ENCODE peak calls at places on chromosomes 13 and 19, in ten cellular contexts. N, U, V, B, I, M, L, Q, E and D are unnamed samples.

GRCh38 chr19:33063356-33064116 is 1.2 kb downstream of the RHPN2 start:
- DNase-seq in M (no peak), N (no peak), B (peak; percentile 17), I (no peak), E (no peak), V (no peak), Q (no peak), L (peak; percentile 22), U (no peak), D (no peak)

GRCh38 chr13:112182831-112183543 is 116.0 kb downstream of the SOX1 start:
- DNase-seq in V (no peak), B (no peak), Q (no peak), U (no peak), E (no peak), N (no peak), I (no peak), M (no peak), L (no peak), D (peak; percentile 15)

GRCh38 chr13:29865934-29866333 is 15.5 kb upstream of the UBL3 start:
- DNase-seq in M (no peak), U (no peak), N (no peak), Q (no peak), L (no peak), B (no peak), E (no peak), I (no peak), V (no peak), D (no peak)

GRCh38 chr19:45852145-45852750 is 10.7 kb downstream of the SYMPK start:
- DNase-seq in M (no peak), E (no peak), U (no peak), B (no peak), I (no peak), Q (no peak), N (no peak), V (no peak), L (no peak), D (no peak)

GRCh38 chr13:40316301-40316700 is 350.1 kb downstream of the FOXO1 start:
- DNase-seq in I (no peak), E (no peak), B (no peak), M (no peak), Q (no peak), U (no peak), N (no peak), L (no peak), V (no peak), D (no peak)

GRCh38 chr19:871446-872265 is 12.2 kb downstream of the CFD start:
- DNase-seq in L (no peak), U (no peak), N (peak; percentile 64), Q (no peak), B (no peak), V (no peak), M (no peak), I (no peak), E (no peak), D (peak; percentile 53)

GRCh38 chr19:50555447-50556235 is 12.6 kb downstream of the LRRC4B start:
- DNase-seq in M (no peak), E (no peak), I (no peak), L (no peak), N (no peak), Q (no peak), U (no peak), V (no peak), B (no peak), D (peak; percentile 61)

GRCh38 chr13:100662470-100663211 is 12.0 kb downstream of the TMTC4 start:
- DNase-seq in E (no peak), M (no peak), N (no peak), U (no peak), L (no peak), I (no peak), B (no peak), Q (no peak), V (no peak), D (no peak)

GRCh38 chr19:42054205-42054604 is 15.8 kb downstream of the GRIK5 start:
- DNase-seq in I (no peak), V (no peak), M (no peak), Q (no peak), U (no peak), E (no peak), L (no peak), B (no peak), N (no peak), D (no peak)

GRCh38 chr19:56170261-56170660 is 5.5 kb upstream of the GALP start:
- DNase-seq in E (no peak), B (peak; percentile 26), Q (no peak), I (no peak), U (no peak), L (no peak), M (no peak), N (peak; percentile 36), V (peak; percentile 6), D (no peak)

DNA sequence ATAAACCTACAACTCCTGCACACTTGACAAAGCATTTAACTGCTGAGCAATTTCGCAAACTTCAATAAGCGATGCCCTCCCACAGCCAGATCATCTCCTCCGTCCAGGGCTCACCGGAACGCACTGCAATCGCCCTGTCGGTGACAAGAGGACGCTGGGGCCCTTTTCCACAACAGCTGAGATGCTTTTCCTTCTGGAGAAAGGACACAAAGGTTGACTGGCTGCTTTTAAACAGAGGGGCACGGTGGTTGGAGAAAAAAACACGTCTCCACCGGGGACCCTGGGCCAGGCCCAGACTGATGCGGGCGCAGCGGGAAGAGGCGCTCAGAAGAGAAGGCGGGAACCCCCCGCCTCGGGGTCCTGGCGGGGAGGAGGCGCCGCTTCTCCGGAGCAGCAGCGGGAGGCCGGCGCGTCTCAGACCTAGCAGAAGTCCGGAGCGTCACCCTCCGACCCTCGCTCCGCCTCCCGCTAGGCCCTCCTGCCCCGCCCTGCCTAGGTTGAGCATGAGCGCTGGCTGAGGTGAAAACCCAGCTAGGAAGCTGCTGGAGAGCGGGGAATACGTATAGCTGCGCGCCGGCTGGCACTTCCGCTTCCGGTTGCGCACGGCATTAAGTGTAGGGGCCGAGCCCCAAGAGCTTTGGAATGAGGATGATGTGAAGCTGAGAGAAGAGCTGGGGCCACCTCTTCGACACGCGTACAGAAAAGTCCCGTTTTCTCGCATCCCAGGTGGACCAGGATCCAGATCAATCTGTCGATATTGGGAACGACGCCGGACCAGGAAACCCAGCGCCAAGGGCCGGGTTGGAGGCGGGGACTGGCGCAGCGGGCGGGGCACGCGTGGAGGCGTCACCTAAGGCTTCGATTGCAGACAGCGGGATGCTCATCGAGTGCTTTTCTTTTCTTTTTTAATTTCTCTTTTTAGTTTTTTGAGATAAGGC is at the start of gene ZNF846:
- DNase-seq in V (peak; percentile 82), I (peak; percentile 89), M (peak; percentile 98), Q (peak; percentile 94), N (peak; percentile 94), B (peak; percentile 91), U (peak; percentile 88), E (peak; percentile 91), L (peak; percentile 92), D (peak; percentile 96)
- TF ChIP-seq CTCF in V (peak; percentile 3), I (no peak), M (no peak), Q (no peak), N (no peak), B (no peak), U (no peak), E (no peak), L (no peak), D (no peak)

GRCh38 chr19:13071444-13072205 is 31.0 kb downstream of the LYL1 start:
- DNase-seq in U (no peak), E (no peak), M (no peak), I (no peak), N (no peak), B (no peak), Q (no peak), L (no peak), V (no peak), D (no peak)

GRCh38 chr19:13070425-13071140 is 32.1 kb downstream of the LYL1 start:
- DNase-seq in E (no peak), I (no peak), V (no peak), B (no peak), U (no peak), Q (no peak), M (no peak), L (no peak), N (no peak), D (no peak)

GRCh38 chr19:13066933-13067831 is 35.5 kb downstream of the LYL1 start:
- DNase-seq in I (no peak), Q (no peak), M (no peak), V (no peak), N (no peak), B (no peak), U (no peak), L (no peak), E (no peak), D (no peak)

GRCh38 chr19:13068064-13068807 is 34.4 kb downstream of the LYL1 start:
- DNase-seq in U (no peak), I (no peak), M (no peak), E (no peak), N (peak; percentile 31), V (no peak), L (no peak), Q (no peak), B (no peak), D (no peak)

DNA sequence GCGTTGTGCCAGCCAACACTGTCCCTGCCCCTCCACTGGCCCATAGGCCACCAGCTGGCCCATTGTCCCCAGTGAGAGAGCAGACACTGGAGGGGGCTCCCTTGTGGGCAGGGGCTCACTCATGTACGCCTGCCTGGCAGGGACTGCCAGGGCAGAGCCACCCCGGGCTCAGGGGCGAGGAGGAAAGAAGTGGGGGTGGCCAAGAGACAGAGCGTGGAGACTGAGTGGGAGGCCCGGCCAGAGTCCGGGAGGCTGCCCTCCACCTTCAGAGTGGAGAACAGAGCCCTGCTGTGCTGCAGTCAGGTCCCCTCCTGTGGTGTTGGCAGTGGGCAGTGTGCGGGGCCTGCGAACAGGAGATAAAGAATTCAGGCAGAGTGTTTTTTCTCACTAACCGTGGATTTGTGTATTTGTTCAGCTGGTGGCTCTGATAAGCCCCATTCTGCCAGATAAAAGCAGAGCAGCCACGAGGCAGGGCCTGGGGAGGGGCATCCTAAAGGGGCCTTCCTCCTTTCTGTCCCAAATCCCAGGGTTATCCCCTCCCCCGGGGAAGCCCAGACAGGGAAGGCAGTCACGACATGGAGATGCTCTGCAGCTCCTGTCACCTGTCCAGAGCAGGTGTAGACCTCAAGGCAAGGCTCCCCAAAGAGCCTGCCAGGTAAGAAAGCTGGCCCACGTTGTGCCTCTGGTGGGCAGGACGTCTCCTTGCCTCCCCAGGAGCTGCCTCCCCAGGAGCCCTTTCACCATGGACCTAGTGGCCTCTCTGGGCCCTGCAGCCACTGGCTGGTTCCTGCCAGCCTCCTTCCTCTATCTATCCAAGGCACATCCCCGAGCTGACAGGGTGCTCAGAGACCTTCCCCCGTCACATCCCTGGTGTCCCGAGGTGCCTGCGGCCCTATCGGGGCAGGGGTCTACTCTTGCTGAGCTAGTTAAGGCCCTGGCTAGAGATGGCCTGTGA is 33.0 kb downstream of the LYL1 start:
- DNase-seq in V (no peak), U (no peak), E (peak; percentile 20), B (no peak), M (no peak), Q (no peak), N (peak; percentile 92), L (no peak), I (no peak), D (no peak)
- TF ChIP-seq CTCF in V (peak; percentile 16), U (no peak), E (no peak), B (no peak), M (no peak), Q (no peak), N (peak; percentile 19), L (no peak), I (no peak), D (no peak)

GRCh38 chr19:15631817-15632216 is 8.9 kb upstream of the CYP4F3 start:
- DNase-seq in M (peak; percentile 6), L (no peak), Q (no peak), N (peak; percentile 80), V (no peak), B (no peak), E (no peak), I (no peak), U (no peak), D (peak; percentile 30)
- TF ChIP-seq CTCF in M (peak; percentile 19), L (no peak), Q (no peak), N (peak; percentile 77), V (peak; percentile 5), B (peak; percentile 37), E (no peak), I (peak; percentile 31), U (peak; percentile 18), D (no peak)

GRCh38 chr19:27774337-27774736 is 1438.6 kb downstream of the UQCRFS1 start:
- DNase-seq in N (no peak), Q (no peak), I (no peak), U (no peak), B (no peak), M (no peak), L (no peak), V (no peak), E (no peak), D (peak; percentile 41)
- TF ChIP-seq CTCF in N (peak; percentile 41), Q (no peak), I (peak; percentile 43), U (peak; percentile 38), B (no peak), M (peak; percentile 15), L (no peak), V (peak; percentile 41), E (no peak), D (peak; percentile 52)